ENCODE peak calls at places on chromosome 6, in five cellular contexts. One of them, this sample, is unnamed.

GRCh38 chr6:37137201-37137880 is 32.6 kb upstream of the PIM1 start:
- DNase-seq in RWPE1: peak
- DNase-seq in tibial nerve: no peak
- DNase-seq in choroid plexus epithelial cell: peak
- DNase-seq in fibroblast of villous mesenchyme: peak
- DNase-seq in this sample: peak

GRCh38 chr6:113684382-113684901 is 172.7 kb upstream of the MARCKS start:
- DNase-seq in RWPE1: peak
- DNase-seq in tibial nerve: no peak
- DNase-seq in choroid plexus epithelial cell: peak
- DNase-seq in fibroblast of villous mesenchyme: peak
- DNase-seq in this sample: no peak

GRCh38 chr6:32108094-32108627 is 977 bp downstream of the TNXB start:
- DNase-seq in RWPE1: peak
- DNase-seq in tibial nerve: peak
- DNase-seq in choroid plexus epithelial cell: peak
- DNase-seq in fibroblast of villous mesenchyme: peak
- DNase-seq in this sample: no peak

GRCh38 chr6:157867981-157868380 is 44.9 kb downstream of the SNX9 start:
- DNase-seq in RWPE1: no peak
- DNase-seq in tibial nerve: no peak
- DNase-seq in choroid plexus epithelial cell: peak
- DNase-seq in fibroblast of villous mesenchyme: no peak
- DNase-seq in this sample: no peak

GRCh38 chr6:155887431-155887830 is 431.8 kb upstream of the NOX3 start:
- DNase-seq in RWPE1: no peak
- DNase-seq in tibial nerve: no peak
- DNase-seq in choroid plexus epithelial cell: no peak
- DNase-seq in fibroblast of villous mesenchyme: no peak
- DNase-seq in this sample: no peak

GRCh38 chr6:27752038-27752885 is 159.9 kb downstream of the OR2B2 start:
- DNase-seq in RWPE1: peak
- DNase-seq in tibial nerve: no peak
- DNase-seq in choroid plexus epithelial cell: peak
- DNase-seq in fibroblast of villous mesenchyme: peak
- DNase-seq in this sample: peak

GRCh38 chr6:44268095-44268628 is 2.1 kb upstream of the TMEM151B start:
- DNase-seq in RWPE1: peak
- DNase-seq in tibial nerve: no peak
- DNase-seq in choroid plexus epithelial cell: peak
- DNase-seq in fibroblast of villous mesenchyme: peak
- DNase-seq in this sample: peak

GRCh38 chr6:9428416-9429172 is 986.3 kb downstream of the TFAP2A start:
- DNase-seq in RWPE1: no peak
- DNase-seq in tibial nerve: no peak
- DNase-seq in choroid plexus epithelial cell: peak
- DNase-seq in fibroblast of villous mesenchyme: peak
- DNase-seq in this sample: peak

GRCh38 chr6:163929538-163929937 is 515.0 kb downstream of the QKI start:
- DNase-seq in RWPE1: no peak
- DNase-seq in tibial nerve: no peak
- DNase-seq in choroid plexus epithelial cell: no peak
- DNase-seq in fibroblast of villous mesenchyme: no peak
- DNase-seq in this sample: no peak

GRCh38 chr6:26197736-26198625 is 110.8 kb downstream of the HFE start:
- DNase-seq in RWPE1: no peak
- DNase-seq in tibial nerve: no peak
- DNase-seq in choroid plexus epithelial cell: peak
- DNase-seq in fibroblast of villous mesenchyme: peak
- DNase-seq in this sample: no peak

GRCh38 chr6:140541288-140541687 is 1166.8 kb upstream of the CITED2 start:
- DNase-seq in RWPE1: peak
- DNase-seq in tibial nerve: no peak
- DNase-seq in choroid plexus epithelial cell: peak
- DNase-seq in fibroblast of villous mesenchyme: peak
- DNase-seq in this sample: no peak

GRCh38 chr6:155117266-155117665 is 122.2 kb downstream of the TIAM2 start:
- DNase-seq in RWPE1: no peak
- DNase-seq in tibial nerve: no peak
- DNase-seq in choroid plexus epithelial cell: peak
- DNase-seq in fibroblast of villous mesenchyme: peak
- DNase-seq in this sample: peak

GRCh38 chr6:166143011-166143410 is 24.6 kb downstream of the TBXT start:
- DNase-seq in RWPE1: no peak
- DNase-seq in tibial nerve: no peak
- DNase-seq in choroid plexus epithelial cell: peak
- DNase-seq in fibroblast of villous mesenchyme: no peak
- DNase-seq in this sample: peak

GRCh38 chr6:7215798-7216231 is 97.2 kb downstream of the SSR1 start:
- DNase-seq in RWPE1: no peak
- DNase-seq in tibial nerve: no peak
- DNase-seq in choroid plexus epithelial cell: no peak
- DNase-seq in fibroblast of villous mesenchyme: no peak
- DNase-seq in this sample: no peak

GRCh38 chr6:163950159-163950558 is 535.6 kb downstream of the QKI start:
- DNase-seq in RWPE1: no peak
- DNase-seq in tibial nerve: no peak
- DNase-seq in choroid plexus epithelial cell: peak
- DNase-seq in fibroblast of villous mesenchyme: no peak
- DNase-seq in this sample: peak

GRCh38 chr6:15628499-15629131 is 34.2 kb downstream of the DTNBP1 start:
- DNase-seq in RWPE1: no peak
- DNase-seq in tibial nerve: no peak
- DNase-seq in choroid plexus epithelial cell: peak
- DNase-seq in fibroblast of villous mesenchyme: peak
- DNase-seq in this sample: peak

GRCh38 chr6:27687154-27688013 is 214.5 kb upstream of the ZNF184 start:
- DNase-seq in RWPE1: no peak
- DNase-seq in tibial nerve: peak
- DNase-seq in choroid plexus epithelial cell: peak
- DNase-seq in fibroblast of villous mesenchyme: peak
- DNase-seq in this sample: peak

GRCh38 chr6:155026366-155027045 is 31.4 kb downstream of the TIAM2 start:
- DNase-seq in RWPE1: peak
- DNase-seq in tibial nerve: no peak
- DNase-seq in choroid plexus epithelial cell: peak
- DNase-seq in fibroblast of villous mesenchyme: peak
- DNase-seq in this sample: peak

GRCh38 chr6:106474476-106474875 is 114.0 kb downstream of the CRYBG1 start:
- DNase-seq in RWPE1: no peak
- DNase-seq in tibial nerve: no peak
- DNase-seq in choroid plexus epithelial cell: no peak
- DNase-seq in fibroblast of villous mesenchyme: no peak
- DNase-seq in this sample: no peak

GRCh38 chr6:160421854-160422253 is 73.7 kb downstream of the SLC22A3 start:
- DNase-seq in RWPE1: no peak
- DNase-seq in tibial nerve: no peak
- DNase-seq in choroid plexus epithelial cell: no peak
- DNase-seq in fibroblast of villous mesenchyme: no peak
- DNase-seq in this sample: no peak

GRCh38 chr6:138044458-138044857 is 62.8 kb downstream of the PERP start:
- DNase-seq in RWPE1: peak
- DNase-seq in tibial nerve: no peak
- DNase-seq in choroid plexus epithelial cell: no peak
- DNase-seq in fibroblast of villous mesenchyme: no peak
- DNase-seq in this sample: no peak

GRCh38 chr6:111741177-111741952 is 131.9 kb downstream of the FYN start:
- DNase-seq in RWPE1: no peak
- DNase-seq in tibial nerve: no peak
- DNase-seq in choroid plexus epithelial cell: no peak
- DNase-seq in fibroblast of villous mesenchyme: no peak
- DNase-seq in this sample: no peak

GRCh38 chr6:143955971-143956370 is 52.1 kb downstream of the PLAGL1 start:
- DNase-seq in RWPE1: no peak
- DNase-seq in tibial nerve: no peak
- DNase-seq in choroid plexus epithelial cell: no peak
- DNase-seq in fibroblast of villous mesenchyme: no peak
- DNase-seq in this sample: no peak

GRCh38 chr6:43247115-43247999 is 4.1 kb downstream of the TTBK1 start:
- DNase-seq in RWPE1: peak
- DNase-seq in tibial nerve: peak
- DNase-seq in choroid plexus epithelial cell: peak
- DNase-seq in fibroblast of villous mesenchyme: peak
- DNase-seq in this sample: peak

GRCh38 chr6:100171533-100172321 is 177.7 kb upstream of the MCHR2 start:
- DNase-seq in RWPE1: no peak
- DNase-seq in tibial nerve: no peak
- DNase-seq in choroid plexus epithelial cell: peak
- DNase-seq in fibroblast of villous mesenchyme: no peak
- DNase-seq in this sample: no peak

GRCh38 chr6:139588076-139588639 is 213.7 kb upstream of the CITED2 start:
- DNase-seq in RWPE1: no peak
- DNase-seq in tibial nerve: no peak
- DNase-seq in choroid plexus epithelial cell: peak
- DNase-seq in fibroblast of villous mesenchyme: peak
- DNase-seq in this sample: peak

GRCh38 chr6:75124085-75124484 is 81.8 kb downstream of the COL12A1 start:
- DNase-seq in RWPE1: no peak
- DNase-seq in tibial nerve: no peak
- DNase-seq in choroid plexus epithelial cell: no peak
- DNase-seq in fibroblast of villous mesenchyme: no peak
- DNase-seq in this sample: no peak
- TF ChIP-seq CTCF in RWPE1: no peak
- TF ChIP-seq CTCF in tibial nerve: no peak
- TF ChIP-seq CTCF in choroid plexus epithelial cell: peak
- TF ChIP-seq CTCF in fibroblast of villous mesenchyme: peak
- TF ChIP-seq CTCF in this sample: no peak

GRCh38 chr6:68559052-68559451 is 76.0 kb upstream of the ADGRB3 start:
- DNase-seq in RWPE1: no peak
- DNase-seq in tibial nerve: no peak
- DNase-seq in choroid plexus epithelial cell: peak
- DNase-seq in fibroblast of villous mesenchyme: no peak
- DNase-seq in this sample: no peak
- TF ChIP-seq CTCF in RWPE1: no peak
- TF ChIP-seq CTCF in tibial nerve: no peak
- TF ChIP-seq CTCF in choroid plexus epithelial cell: no peak
- TF ChIP-seq CTCF in fibroblast of villous mesenchyme: no peak
- TF ChIP-seq CTCF in this sample: no peak

GRCh38 chr6:89955364-89955763 is 61.1 kb downstream of the GJA10 start:
- DNase-seq in RWPE1: no peak
- DNase-seq in tibial nerve: no peak
- DNase-seq in choroid plexus epithelial cell: no peak
- DNase-seq in fibroblast of villous mesenchyme: no peak
- DNase-seq in this sample: no peak
- TF ChIP-seq CTCF in RWPE1: no peak
- TF ChIP-seq CTCF in tibial nerve: no peak
- TF ChIP-seq CTCF in choroid plexus epithelial cell: no peak
- TF ChIP-seq CTCF in fibroblast of villous mesenchyme: no peak
- TF ChIP-seq CTCF in this sample: no peak

GRCh38 chr6:60754879-60755278 is 1531.1 kb downstream of the KHDRBS2 start:
- DNase-seq in RWPE1: no peak
- DNase-seq in tibial nerve: no peak
- DNase-seq in choroid plexus epithelial cell: no peak
- DNase-seq in fibroblast of villous mesenchyme: no peak
- DNase-seq in this sample: no peak
- TF ChIP-seq CTCF in RWPE1: no peak
- TF ChIP-seq CTCF in tibial nerve: no peak
- TF ChIP-seq CTCF in choroid plexus epithelial cell: no peak
- TF ChIP-seq CTCF in fibroblast of villous mesenchyme: no peak
- TF ChIP-seq CTCF in this sample: no peak